ENCODE peak calls at places on chromosome 22, in six cellular contexts. H is transverse colon; Z is right lobe of liver; E is CD8-positive, alpha-beta T cell; F is psoas muscle; D is Peyer's patch. S is an unnamed sample.

GRCh38 chr22:47316020-47316419 is 553.6 kb downstream of the TBC1D22A start:
- DNase-seq in F (no peak), H (no peak), Z (no peak), D (no peak), E (no peak), S (no peak)

GRCh38 chr22:36445158-36445668 is 36.2 kb downstream of the TXN2 start:
- DNase-seq in E (no peak), F (peak; percentile 51), D (no peak), H (no peak), Z (no peak), S (no peak)

GRCh38 chr22:47257566-47257965 is 495.1 kb downstream of the TBC1D22A start:
- DNase-seq in Z (no peak), F (no peak), H (no peak), D (no peak), E (no peak), S (peak; percentile 33)

GRCh38 chr22:31872209-31872608 is 72.1 kb upstream of the YWHAH start:
- DNase-seq in Z (no peak), F (no peak), H (no peak), E (no peak), D (no peak), S (no peak)

GRCh38 chr22:31923166-31923565 is 21.2 kb upstream of the YWHAH start:
- DNase-seq in H (peak; percentile 31), F (peak; percentile 34), D (no peak), Z (peak; percentile 46), E (no peak), S (no peak)

GRCh38 chr22:49080631-49081030 is 747.0 kb downstream of the BRD1 start:
- DNase-seq in E (no peak), H (no peak), Z (no peak), F (no peak), D (no peak), S (no peak)

GRCh38 chr22:45472426-45472825 is 30.3 kb upstream of the FBLN1 start:
- DNase-seq in F (no peak), Z (no peak), D (no peak), H (no peak), E (no peak), S (no peak)

GRCh38 chr22:17119481-17120202 is 1.5 kb downstream of the TMEM121B start:
- DNase-seq in E (no peak), H (peak; percentile 44), F (no peak), D (no peak), Z (peak; percentile 61), S (no peak)

GRCh38 chr22:23713696-23714595 is 23.1 kb downstream of the RGL4 start:
- DNase-seq in H (no peak), E (no peak), D (no peak), F (no peak), Z (no peak), S (no peak)

GRCh38 chr22:48751539-48752437 is 1075.9 kb downstream of the BRD1 start:
- DNase-seq in F (no peak), D (peak; percentile 12), Z (no peak), H (no peak), E (no peak), S (peak; percentile 58)

GRCh38 chr22:21972293-21972779 is 10.3 kb downstream of the TOP3B start:
- DNase-seq in F (peak; percentile 47), Z (peak; percentile 33), H (peak; percentile 32), E (peak; percentile 29), D (peak; percentile 56), S (no peak)

GRCh38 chr22:49481651-49482399 is 345.8 kb downstream of the BRD1 start:
- DNase-seq in E (no peak), F (no peak), D (no peak), H (no peak), Z (no peak), S (peak; percentile 59)

GRCh38 chr22:46809153-46809885 is 46.9 kb downstream of the TBC1D22A start:
- DNase-seq in H (no peak), E (no peak), D (no peak), F (no peak), Z (no peak), S (no peak)

GRCh38 chr22:46791201-46791731 is 28.8 kb downstream of the TBC1D22A start:
- DNase-seq in E (peak; percentile 69), Z (no peak), H (peak; percentile 53), F (peak; percentile 64), D (peak; percentile 74), S (no peak)

GRCh38 chr22:27462190-27462589 is 339.4 kb downstream of the MN1 start:
- DNase-seq in Z (no peak), D (no peak), E (no peak), H (no peak), F (no peak), S (no peak)

GRCh38 chr22:41237707-41238569 is 2.8 kb downstream of the CHADL start:
- DNase-seq in D (peak; percentile 78), Z (peak; percentile 88), F (peak; percentile 64), H (peak; percentile 86), E (peak; percentile 67), S (no peak)

GRCh38 chr22:36982136-36982535 is 37.1 kb downstream of the TST start:
- DNase-seq in H (no peak), F (no peak), E (no peak), D (no peak), Z (no peak), S (no peak)

GRCh38 chr22:38871360-38872171 is 450 bp downstream of the CBX6 start:
- DNase-seq in H (no peak), E (no peak), D (peak; percentile 31), F (no peak), Z (peak; percentile 39), S (peak; percentile 75)

GRCh38 chr22:45638834-45639746 is 32.5 kb upstream of the ATXN10 start:
- DNase-seq in F (peak; percentile 74), H (peak; percentile 69), E (no peak), D (no peak), Z (peak; percentile 40), S (no peak)

GRCh38 chr22:44088976-44089570 is 65.0 kb downstream of the PARVB start:
- DNase-seq in D (no peak), Z (no peak), F (peak; percentile 57), E (no peak), H (peak; percentile 22), S (no peak)

GRCh38 chr22:24181088-24181995 is at the start of gene SUSD2:
- DNase-seq in D (no peak), Z (peak; percentile 64), H (peak; percentile 62), F (peak; percentile 47), E (no peak), S (no peak)

GRCh38 chr22:25628494-25628893 is 64.0 kb downstream of the GRK3 start:
- DNase-seq in H (no peak), E (no peak), Z (no peak), F (no peak), D (no peak), S (no peak)

GRCh38 chr22:46070215-46070721 is 80.1 kb upstream of the PPARA start:
- DNase-seq in H (peak; percentile 74), Z (peak; percentile 81), D (no peak), E (no peak), F (peak; percentile 92), S (no peak)

GRCh38 chr22:19432092-19432844 is at the start of gene MRPL40:
- DNase-seq in E (peak; percentile 61), D (peak; percentile 90), F (peak; percentile 97), Z (peak; percentile 97), H (peak; percentile 95), S (peak; percentile 95)

GRCh38 chr22:19434829-19435580 is 2.7 kb downstream of the MRPL40 start:
- DNase-seq in Z (no peak), H (no peak), F (no peak), E (no peak), D (no peak), S (no peak)

GRCh38 chr22:19429950-19430889 is 1.3 kb downstream of the HIRA start:
- DNase-seq in F (peak; percentile 41), D (peak; percentile 28), E (peak; percentile 18), H (peak; percentile 26), Z (peak; percentile 73), S (no peak)

GRCh38 chr22:19431641-19432091 is at the start of gene HIRA:
- DNase-seq in E (peak; percentile 75), F (peak; percentile 84), H (peak; percentile 82), Z (peak; percentile 85), D (peak; percentile 75), S (peak; percentile 85)

GRCh38 chr22:19430890-19431541 is 517 bp downstream of the HIRA start:
- DNase-seq in D (peak; percentile 22), H (peak; percentile 79), Z (peak; percentile 77), F (peak; percentile 44), E (peak; percentile 6), S (no peak)
- TF ChIP-seq CTCF in D (no peak), H (no peak), Z (no peak), F (no peak), E (no peak), S (no peak)

DNA sequence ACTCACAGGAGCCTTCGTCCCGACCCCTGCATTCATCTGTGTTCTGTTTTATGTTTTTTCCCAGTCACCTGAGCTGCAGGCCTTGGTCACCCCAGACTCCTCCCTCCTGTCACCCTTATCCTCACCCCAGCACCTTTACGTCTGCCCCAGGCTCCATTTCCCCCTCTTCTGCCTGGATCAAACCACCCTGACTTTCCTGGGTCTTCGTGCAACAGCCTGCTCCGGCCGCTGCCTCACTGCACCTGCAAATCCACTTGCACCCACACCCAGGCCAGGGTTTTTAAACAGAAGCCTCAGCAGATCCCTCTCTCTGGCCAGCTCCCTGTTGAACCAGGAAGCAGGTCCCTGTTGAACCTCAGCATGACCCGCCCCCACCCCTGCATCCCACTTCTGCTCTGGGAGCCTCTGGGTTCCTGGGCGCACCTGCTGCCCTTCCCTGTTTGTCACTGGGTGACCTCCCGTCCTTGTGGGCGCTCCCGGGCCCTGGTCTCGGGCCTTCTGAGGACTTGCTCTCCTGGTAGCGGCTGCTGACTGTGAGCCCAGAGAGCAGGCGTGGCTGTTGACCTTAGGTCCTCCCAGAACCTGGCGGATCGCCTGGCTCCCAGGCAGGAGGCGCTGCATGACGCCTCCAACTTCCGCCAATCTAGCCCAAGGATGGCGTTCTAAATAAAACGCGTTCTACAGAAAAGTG is 12.8 kb downstream of the MAPK8IP2 start:
- DNase-seq in D (no peak), F (no peak), Z (peak; percentile 88), H (peak; percentile 89), E (no peak), S (no peak)
- H3K27ac ChIP-seq in D (no peak overlapping the region), F (no peak overlapping the region), Z (no peak overlapping the region), H (peak overlapping the region; percentile 76), E (no peak overlapping the region), S (no peak overlapping the region)

GRCh38 chr22:39926175-39927152 is 25.6 kb downstream of the GRAP2 start:
- DNase-seq in F (no peak), E (no peak), D (no peak), Z (no peak), H (peak; percentile 28), S (no peak)
- TF ChIP-seq CTCF in F (no peak), E (no peak), D (no peak), Z (no peak), H (no peak), S (no peak)

GRCh38 chr22:28505416-28506156 is 174.1 kb downstream of the TTC28 start:
- DNase-seq in Z (no peak), F (peak; percentile 11), E (no peak), D (no peak), H (no peak), S (no peak)

GRCh38 chr22:28506207-28506606 is 173.4 kb downstream of the TTC28 start:
- DNase-seq in F (no peak), E (no peak), Z (no peak), D (no peak), H (no peak), S (no peak)
- H3K27ac ChIP-seq in F (no peak overlapping the region), E (no peak overlapping the region), Z (no peak overlapping the region), D (no peak overlapping the region), H (no peak overlapping the region), S (no peak overlapping the region)

S was measured in coronary artery.